ENCODE peak calls at places on chromosomes 11 and 22, in nine cellular contexts. F is T-cell; X is effector memory CD4-positive, alpha-beta T cell; Y is anterior cingulate cortex; N is T-helper 9 cell; I is HFFc6; U is KBM-7; R is tibial nerve; A is SW 1271. D is an unnamed sample.
A peak's percentile ranks its signal among the peaks of the same experiment; 100 is the strongest.

GRCh38 chr11:34897171-34897870 is 18.9 kb downstream of the APIP start:
- DNase-seq in Y (no peak), X (no peak), N (no peak), A (no peak), I (no peak), F (no peak), R (no peak), U (no peak), D (no peak)

GRCh38 chr11:115958089-115959000 is 454.1 kb upstream of the CADM1 start:
- DNase-seq in A (no peak), N (no peak), R (no peak), F (no peak), U (no peak), Y (no peak), I (no peak), X (no peak), D (no peak)

GRCh38 chr11:3627291-3627690 is 14.5 kb downstream of the ART5 start:
- DNase-seq in Y (no peak), X (no peak), U (no peak), F (no peak), I (peak; percentile 69), R (no peak), N (no peak), A (no peak), D (no peak)

GRCh38 chr22:50513175-50513574 is 5.2 kb downstream of the NCAPH2 start:
- DNase-seq in F (no peak), I (no peak), A (no peak), U (no peak), X (no peak), N (no peak), R (no peak), Y (no peak), D (no peak)

GRCh38 chr11:105852427-105852826 is 169.6 kb downstream of the MSANTD4 start:
- DNase-seq in N (no peak), Y (no peak), X (no peak), I (no peak), F (no peak), A (no peak), U (no peak), R (no peak), D (no peak)

GRCh38 chr22:40107756-40108437 is 69.8 kb upstream of the TNRC6B start:
- DNase-seq in X (no peak), U (no peak), I (peak; percentile 58), Y (no peak), A (no peak), F (no peak), N (no peak), R (no peak), D (no peak)

GRCh38 chr22:19800761-19801244 is 40.2 kb downstream of the TBX1 start:
- DNase-seq in R (no peak), U (no peak), A (peak; percentile 3), F (no peak), N (no peak), I (peak; percentile 28), X (no peak), Y (no peak), D (no peak)

GRCh38 chr11:9293646-9294045 is 20.7 kb downstream of the TMEM41B start:
- DNase-seq in F (no peak), X (no peak), I (no peak), A (no peak), Y (no peak), R (no peak), U (no peak), N (no peak), D (no peak)

GRCh38 chr11:100752371-100753073 is 65.4 kb downstream of the ARHGAP42 start:
- DNase-seq in I (no peak), A (no peak), Y (no peak), R (no peak), X (no peak), F (no peak), U (no peak), N (no peak), D (no peak)

GRCh38 chr11:46555269-46556054 is 38.4 kb downstream of the AMBRA1 start:
- DNase-seq in A (no peak), F (no peak), R (no peak), N (no peak), U (no peak), Y (no peak), X (no peak), I (peak; percentile 3), D (no peak)

GRCh38 chr11:44681698-44682097 is 45.1 kb upstream of the TSPAN18 start:
- DNase-seq in U (no peak), I (peak; percentile 43), A (no peak), F (no peak), N (no peak), X (no peak), Y (no peak), R (no peak), D (no peak)

GRCh38 chr11:70942593-70942992 is 309.8 kb downstream of the SHANK2 start:
- DNase-seq in F (no peak), I (no peak), N (no peak), U (peak; percentile 1), A (peak; percentile 15), Y (no peak), R (no peak), X (no peak), D (no peak)

GRCh38 chr11:20042717-20043392 is 117.4 kb downstream of the DBX1 start:
- DNase-seq in N (no peak), A (no peak), R (no peak), I (no peak), Y (no peak), F (no peak), U (no peak), X (no peak), D (peak; percentile 54)

GRCh38 chr11:17734986-17735822 is 623 bp downstream of the KCNC1 start:
- DNase-seq in X (no peak), I (peak; percentile 38), Y (no peak), F (peak; percentile 14), N (no peak), R (peak; percentile 24), U (peak; percentile 58), A (peak; percentile 4), D (no peak)

GRCh38 chr11:47586456-47586855 is at the start of gene FAM180B:
- DNase-seq in R (no peak), A (no peak), X (no peak), F (no peak), I (no peak), Y (no peak), U (no peak), N (no peak), D (no peak)

GRCh38 chr22:34886391-34886790 is 179.6 kb upstream of the ISX start:
- DNase-seq in A (no peak), Y (no peak), N (no peak), U (no peak), R (no peak), I (no peak), F (no peak), X (no peak), D (no peak)

GRCh38 chr11:18358646-18359045 is 35.7 kb upstream of the LDHA start:
- DNase-seq in I (no peak), Y (no peak), X (no peak), U (no peak), F (no peak), A (no peak), N (no peak), R (no peak), D (no peak)

GRCh38 chr22:34502821-34503220 is 563.1 kb upstream of the ISX start:
- DNase-seq in I (no peak), U (no peak), A (no peak), X (no peak), F (no peak), R (no peak), N (no peak), Y (no peak), D (no peak)

GRCh38 chr11:72091292-72091691 is 10.6 kb downstream of the LRRC51 start:
- DNase-seq in N (peak; percentile 56), U (peak; percentile 93), I (no peak), R (peak; percentile 91), A (peak; percentile 55), F (peak; percentile 77), Y (peak; percentile 56), X (peak; percentile 27), D (peak; percentile 58)

GRCh38 chr11:71454470-71455113 is 1.6 kb downstream of the NADSYN1 start:
- DNase-seq in F (peak; percentile 49), A (no peak), I (no peak), R (no peak), U (no peak), N (peak; percentile 31), X (no peak), Y (no peak), D (peak; percentile 2)

GRCh38 chr11:32420937-32421532 is 14.3 kb downstream of the WT1 start:
- DNase-seq in N (peak; percentile 23), Y (no peak), R (no peak), A (peak; percentile 9), F (peak; percentile 32), U (peak; percentile 97), I (no peak), X (no peak), D (no peak)

GRCh38 chr11:121466063-121466794 is 13.5 kb upstream of the SORL1-AS1 start:
- DNase-seq in Y (peak; percentile 86), U (peak; percentile 64), N (peak; percentile 26), A (peak; percentile 91), I (peak; percentile 93), R (peak; percentile 58), F (peak; percentile 28), X (peak; percentile 19), D (peak; percentile 95)

GRCh38 chr11:6404341-6405038 is 14.2 kb downstream of the SMPD1 start:
- DNase-seq in R (no peak), N (no peak), F (peak; percentile 62), I (peak; percentile 23), X (no peak), A (no peak), Y (peak; percentile 46), U (no peak), D (no peak)

GRCh38 chr11:133137939-133138338 is 394.4 kb downstream of the OPCML start:
- DNase-seq in I (no peak), N (no peak), X (no peak), R (no peak), U (no peak), F (no peak), A (no peak), Y (no peak), D (no peak)

GRCh38 chr22:44026630-44027511 is 2.8 kb downstream of the PARVB start:
- DNase-seq in U (peak; percentile 95), X (peak; percentile 55), I (no peak), F (peak; percentile 82), R (peak; percentile 72), Y (no peak), N (peak; percentile 54), A (no peak), D (no peak)

GRCh38 chr22:50548046-50548912 is 2.6 kb downstream of the KLHDC7B start:
- DNase-seq in Y (no peak), U (no peak), X (no peak), N (peak; percentile 54), I (no peak), F (peak; percentile 69), A (no peak), R (no peak), D (no peak)